ENCODE peak calls at places on chromosomes 11 and 22, in nine cellular contexts. A is foreskin fibroblast; W is activated naive CD8-positive, alpha-beta T cell treated with anti-CD3 and anti-CD28 coated beads for 36 hours; Q is H9; D is activated CD4-positive, alpha-beta T cell treated with anti-CD3 and anti-CD28 coated beads, Interleukin-2, amount 10 ng/mL, durations not matched to agents 7 days and 5 days; N is endodermal cell; K is activated T-helper 1 cell treated with anti-CD3 and anti-CD28 coated beads, Interleukin-2, amount 50 U/mL, for 16 hours; F is H4; T is stimulated activated CD8-positive, alpha-beta memory T cell treated with anti-CD3 and anti-CD28 coated beads, Interleukin-4, amount 100 ng/mL, for 24 hours. M is an unnamed sample.

GRCh38 chr11:75588067-75588481 is 26.0 kb downstream of the SERPINH1 start:
- DNase-seq in A (no peak), W (no peak), Q (no peak), D (no peak), N (no peak), K (no peak), F (no peak), T (no peak), M (no peak)

GRCh38 chr11:17171916-17172315 is 35.9 kb downstream of the PIK3C2A start:
- DNase-seq in A (no peak), W (no peak), Q (no peak), D (no peak), N (no peak), K (no peak), F (no peak), T (no peak), M (no peak)

GRCh38 chr11:71307811-71308645 is 55.7 kb upstream of the SHANK2 start:
- DNase-seq in A (no peak), W (no peak), Q (peak; percentile 19), D (no peak), N (peak; percentile 39), K (no peak), F (no peak), T (no peak), M (no peak)

GRCh38 chr11:125382211-125382807 is 113.8 kb downstream of the FEZ1 start:
- DNase-seq in A (no peak), W (no peak), Q (no peak), D (no peak), N (no peak), K (no peak), F (no peak), T (no peak), M (no peak)

GRCh38 chr11:36361901-36362391 is 65.9 kb downstream of the PRR5L start:
- DNase-seq in A (peak; percentile 77), W (no peak), Q (peak; percentile 52), D (no peak), N (peak; percentile 80), K (no peak), F (peak; percentile 73), T (no peak), M (no peak)

GRCh38 chr11:724063-724732 is 18.2 kb downstream of the EPS8L2 start:
- DNase-seq in A (no peak), W (peak; percentile 48), Q (peak; percentile 39), D (no peak), N (no peak), K (no peak), F (no peak), T (no peak), M (no peak)

GRCh38 chr22:36773935-36774334 is 2.0 kb downstream of the IFT27 start:
- DNase-seq in A (peak; percentile 35), W (no peak), Q (no peak), D (peak; percentile 30), N (no peak), K (no peak), F (peak; percentile 29), T (no peak), M (no peak)

GRCh38 chr11:65454311-65454695 is 31.7 kb downstream of the NEAT1 start:
- DNase-seq in A (no peak), W (no peak), Q (no peak), D (no peak), N (no peak), K (no peak), F (no peak), T (no peak), M (no peak)

GRCh38 chr11:36374726-36375125 is 78.6 kb downstream of the PRR5L start:
- DNase-seq in A (no peak), W (no peak), Q (no peak), D (no peak), N (no peak), K (no peak), F (no peak), T (no peak), M (no peak)

GRCh38 chr11:103624708-103625623 is 411.5 kb upstream of the DDI1 start:
- DNase-seq in A (peak; percentile 92), W (no peak), Q (no peak), D (no peak), N (no peak), K (no peak), F (peak; percentile 89), T (no peak), M (no peak)

GRCh38 chr11:45933131-45933821 is 10.8 kb downstream of the LARGE2 start:
- DNase-seq in A (no peak), W (no peak), Q (peak; percentile 31), D (no peak), N (no peak), K (no peak), F (no peak), T (no peak), M (no peak)

GRCh38 chr11:73236205-73236765 is 18.2 kb downstream of the P2RY2 start:
- DNase-seq in A (no peak), W (no peak), Q (peak; percentile 17), D (no peak), N (no peak), K (no peak), F (no peak), T (no peak), M (no peak)

GRCh38 chr22:49368221-49368975 is 459.3 kb downstream of the BRD1 start:
- DNase-seq in A (no peak), W (no peak), Q (peak; percentile 3), D (no peak), N (no peak), K (no peak), F (no peak), T (no peak), M (no peak)

GRCh38 chr11:124970925-124971324 is 16.9 kb downstream of the CCDC15 start:
- DNase-seq in A (peak; percentile 42), W (no peak), Q (peak; percentile 45), D (no peak), N (peak; percentile 58), K (no peak), F (peak; percentile 37), T (no peak), M (no peak)

GRCh38 chr11:83156150-83156995 is 558 bp upstream of the PCF11 start:
- DNase-seq in A (peak; percentile 100), W (peak; percentile 95), Q (peak; percentile 100), D (peak; percentile 98), N (peak; percentile 99), K (peak; percentile 84), F (peak; percentile 100), T (peak; percentile 94), M (peak; percentile 93)

GRCh38 chr11:69337211-69337721 is 43.3 kb downstream of the MYEOV start:
- DNase-seq in A (peak; percentile 30), W (peak; percentile 53), Q (peak; percentile 6), D (peak; percentile 26), N (peak; percentile 26), K (no peak), F (no peak), T (no peak), M (no peak)

GRCh38 chr22:49406047-49406650 is 421.5 kb downstream of the BRD1 start:
- DNase-seq in A (no peak), W (no peak), Q (peak; percentile 8), D (no peak), N (no peak), K (no peak), F (no peak), T (no peak), M (no peak)

GRCh38 chr11:6505577-6506240 is 8.6 kb downstream of the DNHD1 start:
- DNase-seq in A (peak; percentile 58), W (no peak), Q (no peak), D (peak; percentile 50), N (no peak), K (no peak), F (peak; percentile 51), T (no peak), M (no peak)

GRCh38 chr22:19066531-19067271 is 55.5 kb downstream of the DGCR2 start:
- DNase-seq in A (peak; percentile 67), W (no peak), Q (no peak), D (no peak), N (no peak), K (no peak), F (no peak), T (no peak), M (no peak)

GRCh38 chr11:117295438-117296137 is 4.4 kb downstream of the BACE1-AS start:
- DNase-seq in A (no peak), W (no peak), Q (no peak), D (no peak), N (no peak), K (no peak), F (no peak), T (no peak), M (no peak)

GRCh38 chr11:119339581-119340334 is 925 bp downstream of the C1QTNF5 start:
- DNase-seq in A (peak; percentile 46), W (peak; percentile 58), Q (peak; percentile 83), D (peak; percentile 41), N (peak; percentile 92), K (no peak), F (no peak), T (no peak), M (peak; percentile 66)

GRCh38 chr22:38415561-38416321 is 39.3 kb downstream of the KCNJ4 start:
- DNase-seq in A (no peak), W (no peak), Q (peak; percentile 80), D (no peak), N (peak; percentile 86), K (no peak), F (peak; percentile 2), T (no peak), M (no peak)

GRCh38 chr11:83721286-83721685 is 435.1 kb upstream of the CCDC90B start:
- DNase-seq in A (no peak), W (no peak), Q (no peak), D (no peak), N (no peak), K (no peak), F (no peak), T (no peak), M (no peak)

GRCh38 chr11:9651899-9652748 is 11.8 kb upstream of the SWAP70 start:
- DNase-seq in A (no peak), W (no peak), Q (no peak), D (no peak), N (peak; percentile 26), K (no peak), F (no peak), T (no peak), M (no peak)

GRCh38 chr11:126719740-126720139 is 280.8 kb downstream of the KIRREL3 start:
- DNase-seq in A (peak; percentile 29), W (no peak), Q (no peak), D (no peak), N (no peak), K (no peak), F (no peak), T (no peak), M (no peak)

GRCh38 chr11:128621491-128622136 is 34.3 kb upstream of the ETS1 start:
- DNase-seq in A (peak; percentile 95), W (no peak), Q (no peak), D (no peak), N (peak; percentile 62), K (no peak), F (no peak), T (no peak), M (no peak)

GRCh38 chr11:3220521-3221407 is 2.2 kb upstream of the MRGPRG start:
- DNase-seq in A (no peak), W (no peak), Q (peak; percentile 26), D (no peak), N (peak; percentile 49), K (no peak), F (no peak), T (no peak), M (no peak)

GRCh38 chr11:80627364-80627763 is 1186.5 kb upstream of the TENM4 start:
- DNase-seq in A (no peak), W (no peak), Q (no peak), D (no peak), N (no peak), K (no peak), F (no peak), T (no peak), M (no peak)

GRCh38 chr22:19105867-19106802 is 16.1 kb downstream of the DGCR2 start:
- DNase-seq in A (no peak), W (peak; percentile 40), Q (peak; percentile 50), D (peak; percentile 67), N (no peak), K (peak; percentile 15), F (no peak), T (no peak), M (no peak)

GRCh38 chr11:65505434-65506315 is 6.8 kb downstream of the MALAT1 start:
- DNase-seq in A (no peak), W (no peak), Q (peak; percentile 30), D (no peak), N (peak; percentile 58), K (no peak), F (no peak), T (no peak), M (no peak)

GRCh38 chr11:19370100-19370861 is 129.5 kb upstream of the E2F8 start:
- DNase-seq in A (peak; percentile 69), W (no peak), Q (no peak), D (no peak), N (no peak), K (no peak), F (no peak), T (no peak), M (no peak)